ENCODE peak calls at places on chromosomes 11 and 22, in five cellular contexts. E, X, J, K and V are unnamed samples.

GRCh38 chr11:38100836-38101235 is 1502.8 kb upstream of the RAG2 start:
- DNase-seq in E (no peak), X (no peak), J (no peak), K (no peak), V (no peak)

GRCh38 chr11:12287374-12288211 is 89.8 kb upstream of the PARVA start:
- DNase-seq in E (no peak), X (peak; percentile 96), J (peak; percentile 65), K (no peak), V (peak; percentile 94)

GRCh38 chr22:29330291-29330690 is 14.8 kb upstream of the RASL10A start:
- DNase-seq in E (no peak), X (no peak), J (no peak), K (no peak), V (no peak)

GRCh38 chr11:86265194-86265593 is 20.6 kb downstream of the EED start:
- DNase-seq in E (no peak), X (no peak), J (no peak), K (no peak), V (no peak)

GRCh38 chr11:70367071-70367470 is 31.3 kb upstream of the CTTN start:
- DNase-seq in E (no peak), X (peak; percentile 31), J (no peak), K (no peak), V (peak; percentile 31)

GRCh38 chr11:12784987-12785386 is 110.8 kb downstream of the TEAD1 start:
- DNase-seq in E (no peak), X (peak; percentile 39), J (no peak), K (no peak), V (no peak)

GRCh38 chr22:37229805-37230672 is 14.0 kb downstream of the RAC2 start:
- DNase-seq in E (peak; percentile 85), X (no peak), J (no peak), K (peak; percentile 60), V (peak; percentile 45)

GRCh38 chr22:49807780-49808708 is 19.6 kb downstream of the BRD1 start:
- DNase-seq in E (no peak), X (no peak), J (no peak), K (no peak), V (no peak)

GRCh38 chr22:18044548-18045271 is 20.3 kb upstream of the MICAL3 start:
- DNase-seq in E (no peak), X (peak; percentile 86), J (peak; percentile 95), K (no peak), V (no peak)

GRCh38 chr11:17379383-17380180 is 8.9 kb downstream of the KCNJ11 start:
- DNase-seq in E (no peak), X (no peak), J (no peak), K (no peak), V (no peak)

GRCh38 chr22:44047891-44048301 is 23.8 kb downstream of the PARVB start:
- DNase-seq in E (no peak), X (no peak), J (no peak), K (no peak), V (no peak)

GRCh38 chr11:112334381-112334780 is 73.7 kb upstream of the PLET1 start:
- DNase-seq in E (no peak), X (no peak), J (no peak), K (no peak), V (no peak)

GRCh38 chr22:19959587-19960490 is 18.2 kb upstream of the TXNRD2 start:
- DNase-seq in E (no peak), X (no peak), J (no peak), K (no peak), V (no peak)

GRCh38 chr11:79314906-79315689 is 125.7 kb downstream of the TENM4 start:
- DNase-seq in E (no peak), X (no peak), J (no peak), K (no peak), V (no peak)

GRCh38 chr11:13016415-13016814 is 7.3 kb downstream of the RASSF10 start:
- DNase-seq in E (no peak), X (peak; percentile 13), J (peak; percentile 16), K (no peak), V (no peak)

GRCh38 chr11:2748061-2748813 is 48.4 kb upstream of the KCNQ1OT1 start:
- DNase-seq in E (no peak), X (no peak), J (no peak), K (no peak), V (no peak)

GRCh38 chr22:35367331-35367886 is 13.5 kb upstream of the HMOX1 start:
- DNase-seq in E (no peak), X (no peak), J (no peak), K (no peak), V (no peak)

GRCh38 chr22:47713880-47714452 is 951.5 kb downstream of the TBC1D22A start:
- DNase-seq in E (no peak), X (no peak), J (no peak), K (no peak), V (no peak)

GRCh38 chr11:88131764-88132470 is 43.3 kb downstream of the RAB38 start:
- DNase-seq in E (no peak), X (no peak), J (no peak), K (no peak), V (no peak)

GRCh38 chr11:134508219-134508990 is 96.4 kb upstream of the B3GAT1 start:
- DNase-seq in E (no peak), X (no peak), J (no peak), K (no peak), V (no peak)

GRCh38 chr11:1073851-1074243 is 827 bp upstream of the MUC2 start:
- DNase-seq in E (no peak), X (no peak), J (no peak), K (peak; percentile 4), V (no peak)

GRCh38 chr11:8206251-8207079 is 37.6 kb upstream of the RIC3 start:
- DNase-seq in E (no peak), X (no peak), J (peak; percentile 89), K (no peak), V (no peak)

GRCh38 chr11:69295995-69296889 is 2.3 kb downstream of the MYEOV start:
- DNase-seq in E (no peak), X (peak; percentile 75), J (no peak), K (no peak), V (no peak)

GRCh38 chr11:95736268-95737208 is 53.0 kb downstream of the FAM76B start:
- DNase-seq in E (no peak), X (no peak), J (no peak), K (no peak), V (no peak)

GRCh38 chr11:72585762-72586590 is 88.2 kb downstream of the PDE2A start:
- DNase-seq in E (peak; percentile 60), X (peak; percentile 31), J (peak; percentile 81), K (peak; percentile 40), V (peak; percentile 39)

GRCh38 chr11:128555606-128556005 is 31.8 kb downstream of the ETS1 start:
- DNase-seq in E (no peak), X (no peak), J (no peak), K (no peak), V (peak; percentile 17)

GRCh38 chr22:32042924-32043323 is at the start of gene SLC5A1:
- DNase-seq in E (no peak), X (no peak), J (peak; percentile 36), K (no peak), V (no peak)

GRCh38 chr11:56783448-56784041 is 35.0 kb upstream of the OR9G4 start:
- DNase-seq in E (no peak), X (peak; percentile 43), J (peak; percentile 52), K (no peak), V (no peak)

GRCh38 chr22:45645526-45646414 is 25.9 kb upstream of the ATXN10 start:
- DNase-seq in E (peak; percentile 70), X (peak; percentile 23), J (no peak), K (peak; percentile 78), V (peak; percentile 68)

GRCh38 chr11:2375964-2376551 is 1.1 kb upstream of the CD81 start:
- DNase-seq in E (no peak), X (no peak), J (no peak), K (no peak), V (no peak)

GRCh38 chr11:79185351-79185750 is 255.5 kb downstream of the TENM4 start:
- DNase-seq in E (no peak), X (no peak), J (no peak), K (no peak), V (peak; percentile 59)

GRCh38 chr11:119624102-119624615 is 104.8 kb downstream of the NECTIN1 start:
- DNase-seq in E (no peak), X (no peak), J (no peak), K (no peak), V (no peak)

GRCh38 chr22:30304495-30305244 is 15.4 kb upstream of the CASTOR1 start:
- DNase-seq in E (no peak), X (no peak), J (no peak), K (no peak), V (peak; percentile 77)

GRCh38 chr11:118105657-118106305 is 19.0 kb upstream of the SMIM35 start:
- DNase-seq in E (no peak), X (no peak), J (no peak), K (no peak), V (no peak)

GRCh38 chr11:104883342-104883741 is 14.9 kb downstream of the CASP12 start:
- DNase-seq in E (no peak), X (no peak), J (no peak), K (no peak), V (no peak)

GRCh38 chr11:101797335-101797734 is 117.5 kb upstream of the CEP126 start:
- DNase-seq in E (no peak), X (peak; percentile 85), J (no peak), K (no peak), V (peak; percentile 28)

GRCh38 chr11:2898366-2899079 is 12.9 kb upstream of the CDKN1C start:
- DNase-seq in E (peak; percentile 41), X (peak; percentile 93), J (no peak), K (no peak), V (peak; percentile 80)

GRCh38 chr11:1942541-1943260 is 4.4 kb upstream of the MRPL23 start:
- DNase-seq in E (no peak), X (no peak), J (no peak), K (peak; percentile 4), V (no peak)

GRCh38 chr11:70381872-70382842 is 16.2 kb upstream of the CTTN start:
- DNase-seq in E (no peak), X (no peak), J (no peak), K (no peak), V (peak; percentile 16)

GRCh38 chr11:36292311-36292722 is 3.1 kb upstream of the COMMD9 start:
- DNase-seq in E (no peak), X (peak; percentile 49), J (no peak), K (no peak), V (no peak)